ENCODE peak calls at places on chromosomes 16 and 17, in ten cellular contexts. G is caudate nucleus; P is activated T-cell treated with anti-CD3 and anti-CD28 coated beads for 1 hour; I is EL; D is A549; B is NCI-H2081; E is iPS DF 6.9; O is activated naive CD4-positive, alpha-beta T cell; M is cardiac fibroblast; F is hepatocyte. X is an unnamed sample.
A peak's percentile ranks its signal among the peaks of the same experiment; 100 is the strongest.

GRCh38 chr17:46764709-46765401 is 53.6 kb downstream of the WNT3 start:
- DNase-seq in M (peak; percentile 87), O (no peak), D (no peak), I (peak; percentile 99), B (no peak), E (no peak), G (no peak), F (no peak), P (no peak), X (no peak)

GRCh38 chr17:7114241-7114874 is at the start of gene ASGR2:
- DNase-seq in D (no peak), P (no peak), M (no peak), F (peak; percentile 60), E (no peak), G (no peak), I (no peak), O (no peak), B (no peak), X (no peak)

GRCh38 chr17:66414528-66415175 is 112.2 kb downstream of the PRKCA start:
- DNase-seq in F (no peak), I (no peak), E (no peak), D (no peak), P (no peak), M (no peak), G (no peak), B (no peak), O (no peak), X (no peak)

GRCh38 chr17:32719702-32720101 is 157.2 kb downstream of the MYO1D start:
- DNase-seq in D (no peak), P (no peak), B (no peak), M (no peak), E (no peak), G (no peak), F (no peak), O (no peak), I (no peak), X (no peak)

GRCh38 chr17:81415681-81416080 is 20.4 kb downstream of the BAHCC1 start:
- DNase-seq in F (no peak), I (no peak), O (no peak), M (no peak), E (no peak), B (no peak), D (no peak), G (no peak), P (no peak), X (no peak)

GRCh38 chr17:35344262-35344661 is 29.2 kb downstream of the SLFN11 start:
- DNase-seq in G (no peak), B (no peak), D (no peak), O (no peak), M (no peak), I (no peak), E (no peak), P (no peak), F (no peak), X (no peak)

GRCh38 chr17:79288950-79289349 is 214.3 kb downstream of the ENGASE start:
- DNase-seq in M (no peak), B (no peak), G (no peak), P (no peak), F (no peak), D (no peak), I (no peak), E (no peak), O (no peak), X (no peak)

GRCh38 chr16:82323171-82323570 is 153.1 kb upstream of the MPHOSPH6 start:
- DNase-seq in D (no peak), B (no peak), G (no peak), E (no peak), F (no peak), M (no peak), P (no peak), O (no peak), I (no peak), X (no peak)

GRCh38 chr17:53142890-53143289 is 679.8 kb upstream of the KIF2B start:
- DNase-seq in P (no peak), I (no peak), G (no peak), O (no peak), M (no peak), F (peak; percentile 15), E (no peak), B (no peak), D (no peak), X (no peak)

GRCh38 chr17:82648761-82649474 is 674 bp upstream of the WDR45B start:
- DNase-seq in M (no peak), G (no peak), D (no peak), E (no peak), B (peak; percentile 41), O (no peak), F (no peak), I (peak; percentile 34), P (no peak), X (peak; percentile 79)

GRCh38 chr17:75077490-75078096 is 10.2 kb upstream of the SLC16A5 start:
- DNase-seq in E (no peak), P (peak; percentile 36), M (no peak), D (no peak), B (no peak), F (peak; percentile 54), G (peak; percentile 18), I (no peak), O (peak; percentile 58), X (peak; percentile 92)

GRCh38 chr17:43388198-43389021 is 10.4 kb upstream of the ARL4D start:
- DNase-seq in F (peak; percentile 95), I (peak; percentile 94), D (peak; percentile 87), O (peak; percentile 90), E (peak; percentile 55), G (peak; percentile 77), P (peak; percentile 84), B (peak; percentile 88), M (peak; percentile 94), X (peak; percentile 97)

GRCh38 chr17:55825213-55825612 is 74.4 kb downstream of the PCTP start:
- DNase-seq in D (peak; percentile 13), B (no peak), I (no peak), P (no peak), M (peak; percentile 6), F (no peak), O (no peak), G (no peak), E (no peak), X (no peak)

GRCh38 chr17:7063518-7064094 is 16.4 kb downstream of the CLEC10A start:
- DNase-seq in O (no peak), F (no peak), I (no peak), P (no peak), E (no peak), M (peak; percentile 29), G (peak; percentile 20), D (no peak), B (no peak), X (no peak)

GRCh38 chr16:67230809-67231660 is 4.1 kb downstream of the TMEM208 start:
- DNase-seq in G (no peak), B (no peak), I (no peak), P (no peak), F (no peak), M (no peak), E (no peak), D (no peak), O (no peak), X (no peak)

GRCh38 chr16:5502467-5502869 is 404.9 kb upstream of the EEF2KMT start:
- DNase-seq in P (no peak), D (peak; percentile 11), I (no peak), F (peak; percentile 73), E (peak; percentile 41), M (no peak), O (no peak), B (no peak), G (no peak), X (no peak)

GRCh38 chr16:19213885-19214284 is 45.8 kb downstream of the SYT17 start:
- DNase-seq in E (no peak), G (no peak), P (no peak), M (no peak), I (no peak), B (no peak), O (no peak), F (no peak), D (no peak), X (no peak)

GRCh38 chr17:75619506-75620431 is 13.5 kb upstream of the SMIM5 start:
- DNase-seq in G (no peak), M (peak; percentile 35), D (peak; percentile 75), O (no peak), B (peak; percentile 59), I (peak; percentile 53), F (no peak), P (no peak), E (no peak), X (no peak)

GRCh38 chr17:74099441-74100340 is 103.8 kb upstream of the RPL38 start:
- DNase-seq in P (no peak), M (no peak), F (no peak), O (no peak), B (no peak), D (no peak), I (no peak), E (no peak), G (no peak), X (no peak)

GRCh38 chr17:37081287-37081686 is 132.5 kb downstream of the AATF start:
- DNase-seq in B (no peak), G (no peak), I (no peak), P (no peak), E (no peak), F (no peak), D (no peak), M (peak; percentile 28), O (no peak), X (no peak)

GRCh38 chr17:31534223-31534888 is 142.9 kb downstream of the RAB11FIP4 start:
- DNase-seq in P (no peak), B (no peak), M (no peak), I (no peak), D (no peak), G (no peak), O (no peak), F (no peak), E (no peak), X (no peak)

GRCh38 chr17:77358801-77359716 is 218.3 kb downstream of the SEC14L1 start:
- DNase-seq in F (no peak), I (no peak), G (no peak), B (no peak), M (no peak), E (no peak), P (no peak), O (no peak), D (no peak), X (no peak)

GRCh38 chr16:83586036-83586810 is 221.6 kb upstream of the HSBP1 start:
- DNase-seq in D (no peak), G (no peak), O (no peak), P (no peak), E (no peak), F (no peak), M (no peak), B (no peak), I (no peak), X (no peak)

GRCh38 chr17:45320931-45321461 is 4.2 kb upstream of the MAP3K14 start:
- DNase-seq in O (no peak), P (no peak), I (peak; percentile 99), B (no peak), M (peak; percentile 91), D (peak; percentile 94), F (peak; percentile 84), G (no peak), E (no peak), X (no peak)

GRCh38 chr16:29763326-29763725 is 14.7 kb upstream of the ZG16 start:
- DNase-seq in P (no peak), E (no peak), I (no peak), D (no peak), M (no peak), G (no peak), F (no peak), B (no peak), O (no peak), X (no peak)

GRCh38 chr17:17001874-17002520 is 30.1 kb upstream of the TNFRSF13B start:
- DNase-seq in I (peak; percentile 63), O (peak; percentile 76), G (no peak), P (peak; percentile 69), F (peak; percentile 93), M (peak; percentile 69), B (peak; percentile 59), D (peak; percentile 88), E (peak; percentile 47), X (peak; percentile 87)

GRCh38 chr17:13735444-13735843 is 133.7 kb upstream of the HS3ST3A1 start:
- DNase-seq in E (peak; percentile 25), O (no peak), D (no peak), G (no peak), B (no peak), M (peak; percentile 25), I (peak; percentile 48), F (no peak), P (no peak), X (no peak)

GRCh38 chr17:38415250-38416194 is 12.7 kb upstream of the ARHGAP23 start:
- DNase-seq in O (no peak), I (peak; percentile 67), G (peak; percentile 23), M (peak; percentile 66), P (no peak), F (peak; percentile 64), B (peak; percentile 95), E (no peak), D (no peak), X (no peak)